ENCODE peak calls at places on chromosomes 7 and 10, in seven cellular contexts. L is heart left ventricle, N is transverse colon, T is GM12891, D is breast epithelium, W is sigmoid colon, A is A549. S is an unnamed sample.

GRCh38 chr10:114856544-114857287 is 35.1 kb downstream of the FHIP2A start:
- DNase-seq in D (no peak), T (no peak), W (no peak), A (no peak), L (no peak), N (no peak), S (no peak)

GRCh38 chr10:19461588-19461987 is 354.6 kb upstream of the PLXDC2 start:
- DNase-seq in T (no peak), W (no peak), A (no peak), D (no peak), L (no peak), N (no peak), S (no peak)

GRCh38 chr10:33612551-33612950 is 278.1 kb upstream of the NRP1 start:
- DNase-seq in T (no peak), D (no peak), N (no peak), L (no peak), W (no peak), A (no peak), S (no peak)

GRCh38 chr10:102419561-102420442 is 834 bp upstream of the FBXL15 start:
- DNase-seq in A (peak), T (no peak), L (no peak), D (no peak), W (no peak), N (peak), S (peak)

GRCh38 chr7:97819161-97819560 is 53.0 kb downstream of the ASNS start:
- DNase-seq in L (no peak), A (no peak), N (no peak), D (no peak), W (no peak), T (no peak), S (no peak)

GRCh38 chr7:131723926-131724325 is 167.5 kb upstream of the PODXL start:
- DNase-seq in A (peak), W (no peak), N (no peak), D (no peak), L (no peak), T (no peak), S (no peak)

GRCh38 chr7:128869138-128869943 is 6.7 kb downstream of the ATP6V1F start:
- DNase-seq in T (peak), D (no peak), N (peak), L (peak), W (peak), A (no peak), S (no peak)

GRCh38 chr7:130856866-130857265 is 122.9 kb upstream of the KLF14 start:
- DNase-seq in N (no peak), W (no peak), T (no peak), A (no peak), L (no peak), D (no peak), S (no peak)

GRCh38 chr10:98331888-98332287 is 63.9 kb upstream of the LOXL4 start:
- DNase-seq in N (no peak), L (no peak), W (no peak), A (no peak), T (no peak), D (no peak), S (no peak)

GRCh38 chr7:150869467-150869866 is 17.1 kb downstream of the AOC1 start:
- DNase-seq in T (no peak), L (no peak), D (no peak), N (no peak), W (no peak), A (no peak), S (no peak)

GRCh38 chr7:68063171-68063570 is 1066.5 kb downstream of the TYW1 start:
- DNase-seq in A (no peak), N (no peak), D (no peak), W (no peak), L (no peak), T (no peak), S (no peak)

GRCh38 chr10:132591166-132591971 is 53.8 kb downstream of the INPP5A start:
- DNase-seq in N (peak), D (no peak), W (peak), L (no peak), T (no peak), A (peak), S (peak)

GRCh38 chr10:130335336-130335735 is 199.1 kb downstream of the GLRX3 start:
- DNase-seq in N (no peak), T (no peak), W (no peak), L (no peak), D (no peak), A (no peak), S (no peak)

GRCh38 chr10:76559889-76560215 is 1077.8 kb downstream of the KCNMA1 start:
- DNase-seq in T (no peak), L (no peak), A (no peak), W (no peak), N (no peak), D (no peak), S (no peak)

GRCh38 chr7:129948877-129949291 is 3.9 kb downstream of the UBE2H start:
- DNase-seq in T (peak), A (peak), D (peak), W (peak), N (peak), L (peak), S (peak)

GRCh38 chr7:33724201-33724600 is 181.1 kb upstream of the BMPER start:
- DNase-seq in N (no peak), T (no peak), A (no peak), L (no peak), W (no peak), D (no peak), S (no peak)

GRCh38 chr7:1706721-1707613 is 36.9 kb downstream of the ELFN1 start:
- DNase-seq in W (no peak), N (no peak), D (no peak), A (no peak), L (no peak), T (peak), S (peak)

GRCh38 chr7:22565315-22565811 is 65.4 kb upstream of the STEAP1B start:
- DNase-seq in L (peak), T (no peak), A (no peak), N (no peak), W (no peak), D (no peak), S (no peak)

GRCh38 chr10:80477813-80478212 is 23.7 kb downstream of the TSPAN14 start:
- DNase-seq in A (peak), W (no peak), L (no peak), D (no peak), N (no peak), T (no peak), S (no peak)

GRCh38 chr10:62610649-62611229 is 193.8 kb upstream of the ADO start:
- DNase-seq in T (peak), A (peak), W (no peak), L (peak), N (peak), D (peak), S (no peak)

GRCh38 chr7:129714514-129715063 is 103.1 kb downstream of the NRF1 start:
- DNase-seq in A (no peak), L (no peak), T (no peak), W (no peak), N (no peak), D (no peak), S (no peak)

GRCh38 chr7:38280707-38281106 is 7.3 kb upstream of the TARP start:
- DNase-seq in L (no peak), N (no peak), D (no peak), A (no peak), T (no peak), W (no peak), S (no peak)

GRCh38 chr7:30162622-30163124 is 27.9 kb downstream of the MTURN start:
- DNase-seq in A (peak), N (no peak), D (no peak), L (no peak), T (no peak), W (no peak), S (no peak)

GRCh38 chr10:30058570-30059132 is 735 bp downstream of the JCAD start:
- DNase-seq in A (peak), T (no peak), N (no peak), L (peak), W (no peak), D (no peak), S (no peak)

GRCh38 chr10:78038105-78038504 is 4.4 kb downstream of the RPS24 start:
- DNase-seq in A (no peak), N (no peak), T (no peak), L (no peak), D (no peak), W (no peak), S (no peak)

GRCh38 chr10:14584643-14585042 is 190.1 kb downstream of the FAM107B start:
- DNase-seq in W (no peak), A (no peak), N (no peak), L (no peak), D (no peak), T (no peak), S (no peak)

GRCh38 chr10:11934262-11934661 is 108.3 kb downstream of the UPF2 start:
- DNase-seq in W (no peak), L (no peak), A (no peak), D (no peak), T (no peak), N (peak), S (no peak)

DNA sequence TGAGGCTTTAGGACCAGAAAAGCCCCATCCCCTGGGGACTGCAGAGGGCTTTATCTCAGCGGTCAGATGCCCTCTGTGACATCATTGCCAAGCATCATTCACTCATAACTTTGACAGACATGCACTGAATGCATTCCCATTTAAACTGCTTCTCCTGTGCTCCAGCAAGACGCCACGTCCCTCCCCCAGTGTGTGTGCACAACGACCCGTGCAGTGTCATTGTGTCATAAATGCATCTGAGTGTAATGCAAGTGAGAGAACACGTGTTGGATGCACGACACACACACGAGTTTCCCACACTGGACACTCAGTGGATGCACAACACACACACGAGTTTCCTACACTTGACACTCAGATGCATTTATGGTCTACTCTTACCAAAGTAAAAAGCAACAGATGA is 337.9 kb downstream of the PTPRN2 start:
- DNase-seq in T (no peak), A (no peak), W (no peak), D (no peak), N (no peak), L (no peak), S (peak)
- TF ChIP-seq POLR2A in T (no peak), A (no peak), W (no peak), D (no peak), N (no peak), L (no peak), S (no peak)

DNA sequence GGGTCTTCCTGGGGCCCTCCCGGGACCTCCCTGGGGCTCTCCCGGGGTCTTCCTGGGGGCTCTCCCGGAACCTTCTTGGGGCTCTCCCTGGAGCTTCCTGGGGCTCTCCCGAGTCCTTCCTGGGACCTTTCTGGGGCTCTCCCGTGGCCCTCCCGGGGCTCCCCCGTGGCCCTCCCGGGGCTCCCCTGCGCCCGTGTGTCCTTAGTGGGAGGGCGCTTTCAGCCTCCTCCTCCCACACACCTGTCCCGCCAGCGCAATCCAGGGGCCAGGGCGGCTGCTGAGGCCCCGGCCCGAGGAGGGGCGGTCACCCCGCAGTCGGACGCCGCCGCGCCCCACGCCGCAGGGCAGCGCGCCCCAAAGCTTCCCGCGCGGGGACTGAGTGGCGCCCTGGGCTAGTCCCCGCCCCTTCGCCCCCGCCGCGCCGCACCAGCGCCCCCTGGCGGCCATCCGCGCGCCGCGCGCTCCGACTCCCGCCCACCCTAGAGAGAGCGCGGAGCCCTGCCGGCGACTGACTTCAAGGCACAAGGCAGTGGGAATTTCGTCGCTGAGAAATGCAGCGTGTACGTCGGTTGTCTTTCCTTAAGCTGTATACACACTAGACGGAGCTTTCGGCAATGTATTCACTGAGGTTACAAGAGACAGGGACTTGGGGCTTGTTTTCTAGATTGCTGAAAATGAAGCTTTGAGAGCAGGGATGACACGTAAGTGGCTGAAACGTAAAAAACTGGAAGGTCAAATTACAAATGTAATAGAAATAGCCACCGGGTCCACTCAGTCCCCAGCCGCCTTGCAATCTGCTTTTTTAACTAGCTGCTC is 47.1 kb downstream of the INSIG1 start:
- DNase-seq in D (peak), L (peak), A (peak), N (peak), W (peak), T (peak), S (peak)
- TF ChIP-seq POLR2A in D (no peak), L (peak), A (no peak), N (no peak), W (no peak), T (no peak), S (no peak)

GRCh38 chr10:110860576-110861241 is 11.0 kb upstream of the PDCD4 start:
- DNase-seq in W (peak), L (no peak), T (no peak), A (no peak), N (peak), D (no peak), S (no peak)
- TF ChIP-seq POLR2A in W (no peak), L (no peak), T (no peak), A (no peak), N (peak), D (no peak), S (no peak)

DNA sequence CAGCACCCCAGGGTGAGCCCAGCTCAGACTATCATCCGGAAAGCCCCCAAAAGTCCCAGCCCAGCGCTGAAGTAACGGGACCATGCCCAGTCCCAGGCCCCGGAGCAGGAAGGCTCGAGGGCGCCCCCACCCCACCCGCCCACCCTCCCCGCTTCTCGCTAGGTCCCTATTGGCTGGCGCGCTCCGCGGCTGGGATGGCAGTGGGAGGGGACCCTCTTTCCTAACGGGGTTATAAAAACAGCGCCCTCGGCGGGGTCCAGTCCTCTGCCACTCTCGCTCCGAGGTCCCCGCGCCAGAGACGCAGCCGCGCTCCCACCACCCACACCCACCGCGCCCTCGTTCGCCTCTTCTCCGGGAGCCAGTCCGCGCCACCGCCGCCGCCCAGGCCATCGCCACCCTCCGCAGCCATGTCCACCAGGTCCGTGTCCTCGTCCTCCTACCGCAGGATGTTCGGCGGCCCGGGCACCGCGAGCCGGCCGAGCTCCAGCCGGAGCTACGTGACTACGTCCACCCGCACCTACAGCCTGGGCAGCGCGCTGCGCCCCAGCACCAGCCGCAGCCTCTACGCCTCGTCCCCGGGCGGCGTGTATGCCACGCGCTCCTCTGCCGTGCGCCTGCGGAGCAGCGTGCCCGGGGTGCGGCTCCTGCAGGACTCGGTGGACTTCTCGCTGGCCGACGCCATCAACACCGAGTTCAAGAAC is 1.1 kb downstream of the VIM start:
- DNase-seq in W (peak), T (no peak), L (peak), N (peak), D (peak), A (peak), S (peak)
- TF ChIP-seq POLR2A in W (peak), T (peak), L (peak), N (peak), D (no peak), A (peak), S (peak)

DNA sequence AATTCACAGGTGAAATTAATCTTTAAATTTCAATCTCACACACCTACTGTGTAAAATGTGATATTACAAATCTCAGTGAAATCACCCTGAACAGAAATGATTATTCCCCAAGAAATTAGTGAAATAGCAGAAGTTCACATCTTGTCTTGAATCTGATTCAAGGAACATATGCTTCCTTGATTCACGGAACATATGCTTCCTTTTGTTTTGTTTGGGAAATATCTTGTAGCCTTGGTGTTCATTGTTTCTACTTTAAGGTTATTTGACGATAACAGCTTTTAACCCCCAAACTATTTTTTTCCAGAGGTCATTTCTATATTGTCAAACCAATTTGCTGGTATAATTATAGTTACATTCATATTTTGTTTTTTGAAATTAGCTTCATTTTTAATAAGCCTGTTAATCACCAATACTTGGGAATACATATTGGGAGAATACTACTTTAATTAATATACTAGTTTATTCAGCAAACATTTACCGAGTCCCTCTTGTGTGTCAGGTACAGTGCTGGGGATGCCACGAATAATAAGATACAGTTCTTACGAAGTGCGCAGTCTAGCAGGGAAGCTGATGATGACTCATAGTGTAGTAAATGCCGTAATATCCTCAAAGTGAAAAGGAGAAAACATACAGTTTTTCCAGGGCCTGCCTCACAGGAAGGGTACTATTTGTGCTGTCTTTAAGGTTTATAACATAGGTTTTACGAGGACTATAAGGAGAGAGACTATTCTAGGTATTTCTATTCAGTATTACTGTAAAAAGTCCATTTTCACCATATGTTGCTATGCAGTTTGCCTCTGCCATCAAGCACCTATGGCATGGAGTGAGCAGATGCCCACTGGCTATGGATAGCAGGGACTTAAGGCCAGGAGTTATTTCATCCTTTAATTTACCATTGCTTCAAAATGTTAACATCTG is 32.5 kb downstream of the PRKAR2B start:
- DNase-seq in T (no peak), D (no peak), L (no peak), A (no peak), N (no peak), W (no peak), S (no peak)
- TF ChIP-seq POLR2A in T (no peak), D (no peak), L (no peak), A (no peak), N (no peak), W (no peak), S (no peak)

DNA sequence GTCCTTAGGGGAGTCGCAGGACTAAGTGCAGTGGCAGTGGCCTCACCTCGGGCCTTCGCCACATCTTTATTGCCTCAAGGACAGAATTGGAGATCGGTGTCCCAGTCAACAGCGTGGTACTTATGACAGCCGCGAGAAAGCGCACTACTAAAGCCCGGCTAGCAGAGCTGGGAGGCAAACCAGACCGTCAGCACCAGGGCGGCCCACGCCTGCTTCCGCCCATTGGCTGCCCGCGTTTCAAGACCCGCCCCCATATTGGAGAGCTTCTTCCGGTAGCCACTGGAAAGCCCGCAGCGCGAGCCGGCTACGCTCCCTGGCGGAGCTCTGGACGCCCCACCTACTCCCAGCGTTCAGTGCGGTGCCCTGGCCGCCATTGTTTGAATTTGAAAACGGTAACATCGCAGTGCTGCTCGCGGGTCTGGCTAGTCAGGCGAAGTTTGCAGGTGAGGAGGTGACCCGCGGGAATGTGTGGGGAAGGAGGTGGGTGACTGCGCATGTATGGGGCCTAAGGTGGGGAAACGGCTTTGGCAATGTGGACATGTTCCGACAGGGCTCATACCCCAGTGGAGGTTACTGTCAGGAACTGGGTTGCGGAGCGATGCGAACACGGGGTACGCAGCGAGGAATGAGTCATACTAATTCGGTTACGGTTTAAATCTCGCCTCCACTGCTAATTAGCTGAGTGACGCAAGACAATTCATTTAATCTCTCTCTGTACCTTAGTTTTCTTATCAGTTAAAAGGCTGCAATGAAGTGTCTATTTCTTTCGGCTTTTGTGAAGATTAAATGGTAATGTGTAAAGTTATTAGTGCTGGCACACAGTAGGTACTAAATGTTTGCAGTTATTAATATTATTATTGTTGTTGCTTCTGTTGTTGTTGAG is at the start of gene KIF20B:
- DNase-seq in W (peak), N (peak), D (peak), L (peak), A (peak), T (peak), S (peak)
- TF ChIP-seq POLR2A in W (peak), N (peak), D (no peak), L (peak), A (peak), T (peak), S (peak)

S was measured in right lobe of liver.